ENCODE peak calls at places on chromosomes 6 and 20, in four cellular contexts. V is GM06990, A is lower leg skin, W is OCI-LY7. Z is an unnamed sample.

GRCh38 chr6:34529665-34530327 is 26.3 kb downstream of the SPDEF start:
- DNase-seq in W (no peak), A (no peak), V (no peak), Z (no peak)

GRCh38 chr20:41005361-41005729 is 23.3 kb upstream of the TOP1 start:
- DNase-seq in W (no peak), V (no peak), A (peak), Z (no peak)

GRCh38 chr6:37648465-37649330 is 49.0 kb downstream of the MDGA1 start:
- DNase-seq in A (no peak), W (no peak), V (no peak), Z (no peak)

GRCh38 chr6:97133071-97133470 is 149.9 kb downstream of the MMS22L start:
- DNase-seq in A (no peak), V (no peak), W (no peak), Z (no peak)

GRCh38 chr6:73968358-73968757 is 272.4 kb downstream of the CD109 start:
- DNase-seq in V (no peak), W (no peak), A (no peak), Z (no peak)

GRCh38 chr6:39428152-39428551 is 105.7 kb upstream of the KCNK16 start:
- DNase-seq in V (no peak), W (no peak), A (no peak), Z (no peak)

GRCh38 chr20:24379116-24379927 is 90.1 kb upstream of the SYNDIG1 start:
- DNase-seq in W (no peak), V (no peak), A (no peak), Z (no peak)

GRCh38 chr6:47245745-47246371 is 63.8 kb downstream of the TNFRSF21 start:
- DNase-seq in A (no peak), V (no peak), W (peak), Z (no peak)

GRCh38 chr6:134555672-134556071 is 237.8 kb upstream of the SGK1 start:
- DNase-seq in A (no peak), V (no peak), W (no peak), Z (no peak)

GRCh38 chr20:38126146-38126912 is 38.7 kb downstream of the TGM2 start:
- DNase-seq in W (no peak), V (no peak), A (peak), Z (peak)

GRCh38 chr6:168916576-168917207 is 337.0 kb downstream of the THBS2 start:
- DNase-seq in W (no peak), V (no peak), A (peak), Z (no peak)

GRCh38 chr6:26025047-26025893 is 62.0 kb upstream of the HFE start:
- DNase-seq in A (no peak), V (no peak), W (peak), Z (no peak)

DNA sequence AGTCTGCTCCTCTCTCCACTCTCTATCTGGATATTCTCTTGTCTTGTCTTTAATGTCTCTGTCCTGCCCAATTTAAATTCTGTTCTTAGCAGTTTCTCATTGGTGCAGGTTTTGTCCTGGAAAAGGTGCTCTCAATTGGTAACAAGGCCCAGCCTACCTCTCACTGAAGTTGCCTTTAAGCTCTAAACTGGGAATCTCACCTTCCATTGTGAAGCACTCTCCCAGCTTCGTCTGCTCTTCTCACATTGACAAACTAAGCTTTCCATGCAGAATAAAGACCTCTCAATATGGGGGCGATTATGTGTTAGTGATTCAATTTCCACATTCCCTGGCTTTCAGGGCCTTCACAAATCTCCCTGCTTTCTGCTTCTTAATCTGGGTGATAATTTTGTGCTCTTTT is 1712.2 kb downstream of the GRIK2 start:
- DNase-seq in V (no peak), W (no peak), A (no peak), Z (no peak)
- TF ChIP-seq CTCF in V (no peak), W (no peak), A (no peak), Z (no peak)

DNA sequence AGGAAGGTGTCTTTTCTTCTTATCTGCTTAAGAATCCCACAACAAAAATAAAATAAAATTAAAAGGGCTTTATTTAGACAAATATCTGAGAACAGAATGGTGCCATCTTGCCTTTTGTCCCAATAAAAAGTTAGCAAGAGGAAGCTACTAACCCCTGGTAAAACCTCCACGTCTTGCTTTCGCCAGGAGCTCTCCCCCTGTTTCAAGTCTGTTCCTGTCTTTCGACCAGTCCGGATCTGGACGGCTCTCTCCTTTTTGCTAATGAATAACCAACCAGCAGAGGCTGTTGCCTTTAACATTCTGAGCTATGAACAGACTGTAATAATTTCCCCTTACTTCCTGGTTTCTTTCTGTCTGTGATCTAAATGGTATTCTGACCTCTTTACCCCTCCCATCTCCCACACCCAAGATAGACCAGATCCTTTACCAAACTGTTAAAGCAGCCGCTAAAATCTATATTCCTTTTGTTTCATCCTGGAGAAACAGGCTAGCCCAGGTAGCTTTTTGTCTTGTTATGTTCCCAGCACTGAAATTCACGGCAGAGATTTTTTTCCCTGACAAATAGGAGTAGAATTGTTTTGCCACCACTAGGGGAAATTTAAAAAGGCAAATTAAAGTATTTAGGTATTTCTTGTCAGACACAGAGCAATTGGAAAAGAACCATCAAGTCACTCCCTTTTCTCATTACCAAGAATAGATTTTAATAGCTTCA is at the start of gene FRK:
- DNase-seq in W (no peak), V (no peak), A (no peak), Z (no peak)
- TF ChIP-seq CTCF in W (no peak), V (peak), A (peak), Z (peak)

GRCh38 chr20:50195524-50196120 is 5.0 kb downstream of the CEBPB start:
- DNase-seq in W (no peak), V (no peak), A (no peak), Z (no peak)
- TF ChIP-seq CTCF in W (no peak), V (no peak), A (no peak), Z (no peak)

GRCh38 chr20:44886276-44886671 is 769 bp downstream of the YWHAB start:
- DNase-seq in W (no peak), A (no peak), V (no peak), Z (no peak)

GRCh38 chr20:44887466-44887865 is 2.0 kb downstream of the YWHAB start:
- DNase-seq in V (no peak), A (no peak), W (no peak), Z (no peak)

GRCh38 chr20:44885392-44886275 is at the start of gene YWHAB:
- DNase-seq in A (peak), W (peak), V (peak), Z (peak)

GRCh38 chr20:44886828-44887227 is 1.3 kb downstream of the YWHAB start:
- DNase-seq in A (no peak), V (no peak), W (peak), Z (no peak)

DNA sequence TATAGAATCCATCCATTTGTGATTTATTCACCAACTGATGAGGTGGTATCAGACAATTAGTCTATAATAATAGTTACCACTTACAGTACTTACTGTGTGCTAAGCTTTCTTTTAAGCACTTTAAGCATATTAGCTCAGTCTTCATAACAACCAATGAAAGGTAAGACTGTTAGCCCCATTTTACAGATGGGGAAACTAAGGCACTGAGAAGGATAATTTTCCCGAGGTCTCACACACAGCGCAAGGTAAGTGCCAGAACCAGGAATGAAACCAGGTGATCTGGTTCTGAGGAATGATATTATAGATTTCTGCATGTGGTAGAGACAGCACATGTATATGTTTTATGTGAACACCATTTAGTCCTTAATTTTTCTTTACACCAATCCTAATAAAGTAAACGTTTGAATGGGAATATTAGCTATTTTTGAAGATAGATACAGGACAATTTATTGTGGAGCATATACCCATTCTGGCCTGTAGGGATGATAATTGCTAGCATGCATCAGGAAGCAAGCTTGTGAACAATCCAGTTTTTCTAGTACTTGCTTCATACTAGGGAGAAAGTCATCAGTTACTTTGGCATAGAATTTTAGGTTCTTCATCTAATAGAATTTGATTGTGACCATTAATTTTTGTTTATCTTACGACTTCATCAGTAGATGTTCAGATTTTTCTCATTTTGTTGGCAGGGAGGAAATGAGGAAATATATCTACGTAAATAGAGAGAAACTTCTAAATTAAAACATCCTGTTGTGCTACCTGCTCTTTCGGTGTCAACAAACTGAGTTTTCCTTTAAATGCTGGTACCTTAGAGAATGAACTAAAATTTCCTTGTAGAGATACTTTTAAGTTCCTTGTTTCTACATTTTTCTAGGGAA is 3.0 kb downstream of the YWHAB start:
- DNase-seq in A (no peak), W (peak), V (no peak), Z (no peak)
- TF ChIP-seq CTCF in A (no peak), W (peak), V (peak), Z (peak)

GRCh38 chr6:27158316-27158643 is 89.2 kb upstream of the PRSS16 start:
- DNase-seq in A (no peak), W (no peak), V (no peak), Z (no peak)
- TF ChIP-seq CTCF in A (no peak), W (no peak), V (no peak), Z (no peak)

DNA sequence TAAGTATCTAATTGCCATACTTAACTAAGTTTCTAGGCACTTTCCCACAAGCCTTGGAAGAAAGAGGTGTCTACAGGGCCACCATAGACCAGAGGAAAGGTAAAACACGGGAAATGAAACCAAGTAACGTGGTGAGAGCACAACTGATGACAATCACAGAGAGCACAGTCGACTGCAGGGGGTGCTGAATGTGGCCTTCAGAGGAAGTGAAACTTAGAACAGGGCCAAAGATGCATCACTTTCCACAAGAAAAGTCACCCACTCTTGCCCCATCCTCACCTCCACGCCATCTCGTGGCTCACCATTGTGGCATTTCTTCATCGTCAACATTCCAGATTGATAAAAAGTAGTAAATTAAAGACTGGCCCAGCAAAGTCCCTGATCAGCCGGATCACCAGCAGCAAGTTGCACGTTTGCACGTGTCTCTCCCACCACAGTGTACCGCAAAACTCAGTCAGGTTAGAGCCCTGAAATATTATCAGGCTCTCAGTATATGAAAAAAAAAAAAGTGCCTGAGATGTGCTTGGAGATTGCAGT is 31.4 kb downstream of the HIVEP2 start:
- DNase-seq in W (peak), V (peak), A (no peak), Z (no peak)
- TF ChIP-seq CTCF in W (peak), V (peak), A (no peak), Z (no peak)

GRCh38 chr6:6843057-6843627 is 254.6 kb downstream of the LY86 start:
- DNase-seq in V (no peak), W (no peak), A (no peak), Z (no peak)
- TF ChIP-seq CTCF in V (no peak), W (no peak), A (no peak), Z (peak)

GRCh38 chr20:34708621-34709043 is 4.5 kb downstream of the TP53INP2 start:
- DNase-seq in A (peak), W (peak), V (no peak), Z (no peak)

GRCh38 chr20:34710861-34711574 is 6.9 kb downstream of the TP53INP2 start:
- DNase-seq in W (no peak), A (no peak), V (no peak), Z (no peak)

GRCh38 chr20:34710568-34710839 is 6.4 kb downstream of the TP53INP2 start:
- DNase-seq in W (no peak), A (no peak), V (no peak), Z (no peak)

GRCh38 chr20:34709044-34709835 is 5.1 kb downstream of the TP53INP2 start:
- DNase-seq in V (peak), W (peak), A (peak), Z (no peak)

DNA sequence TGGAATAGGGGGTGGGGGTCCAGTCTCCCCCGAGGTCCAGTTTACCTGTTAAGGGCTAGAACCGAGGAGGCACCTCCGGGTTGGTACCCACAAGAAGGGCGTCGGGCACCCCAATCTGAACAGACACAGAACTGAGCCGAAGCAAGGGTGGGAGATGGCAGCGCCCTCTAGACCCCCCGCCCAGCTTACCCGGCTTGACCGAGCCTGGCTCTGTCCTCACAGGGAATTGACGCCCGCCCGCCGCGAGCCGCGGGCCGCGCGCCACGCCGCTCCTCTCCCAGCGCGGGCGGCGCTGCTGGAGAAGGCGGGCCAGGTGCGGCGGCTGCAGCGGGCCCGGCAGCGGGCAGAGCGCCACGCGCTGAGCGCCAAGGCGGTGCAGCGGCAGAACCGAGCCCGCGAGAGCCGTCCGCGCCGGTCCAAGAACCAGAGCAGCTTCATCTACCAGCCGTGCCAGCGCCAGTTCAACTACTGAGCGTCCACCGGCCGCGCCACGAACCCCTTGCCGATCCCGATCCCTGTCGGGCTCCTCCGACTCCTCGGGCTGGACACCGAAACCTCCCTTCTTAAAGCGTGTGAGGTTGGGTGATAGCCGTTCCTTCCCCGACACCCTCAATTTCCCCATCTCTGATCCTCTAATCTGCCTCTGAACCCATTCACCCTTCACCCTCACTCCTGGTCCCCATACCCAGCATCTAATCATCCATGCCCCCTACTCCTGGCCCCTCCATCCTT is 5.9 kb downstream of the TP53INP2 start:
- DNase-seq in W (no peak), V (no peak), A (peak), Z (no peak)
- TF ChIP-seq CTCF in W (peak), V (peak), A (no peak), Z (peak)

DNA sequence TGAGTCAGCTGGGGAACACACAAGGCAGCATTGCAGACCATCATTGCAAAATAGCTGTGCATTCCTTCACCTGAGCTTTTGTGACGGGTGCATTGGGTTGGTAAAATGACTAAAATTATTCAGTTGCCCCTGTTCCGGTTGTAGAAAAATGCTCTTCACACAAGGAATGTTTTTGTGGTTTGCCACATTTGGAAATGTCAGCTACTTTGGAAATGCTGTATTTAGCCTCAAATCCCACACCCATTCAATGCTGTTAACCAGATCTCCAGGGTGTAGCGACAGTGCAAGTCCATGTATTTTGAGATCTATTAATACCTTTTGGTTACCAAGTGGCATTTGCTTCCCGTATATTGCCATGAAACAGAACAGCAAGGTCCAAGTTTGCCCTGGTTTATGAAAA is 201.2 kb downstream of the FOXA2 start:
- DNase-seq in V (no peak), W (no peak), A (no peak), Z (no peak)
- TF ChIP-seq CTCF in V (no peak), W (no peak), A (no peak), Z (no peak)